ENCODE peak calls at places on chromosomes 3 and 15, in seven cellular contexts. K is endothelial cell, C is nephron progenitor cell, M is psoas muscle, P is glutamatergic neuron, E is upper lobe of right lung, F is HFFc6. V is an unnamed sample.

GRCh38 chr3:38120690-38121450 is 16.1 kb downstream of the ACAA1 start:
- DNase-seq in F (no peak), E (no peak), M (no peak), P (no peak), K (no peak), C (no peak), V (no peak)

GRCh38 chr15:48021336-48022086 is 99.3 kb upstream of the SLC24A5 start:
- DNase-seq in F (no peak), K (no peak), E (no peak), C (no peak), M (no peak), P (no peak), V (no peak)

GRCh38 chr3:25448750-25449684 is 21.0 kb downstream of the RARB start:
- DNase-seq in P (peak; percentile 20), C (no peak), M (peak; percentile 85), E (peak; percentile 86), F (peak; percentile 11), K (no peak), V (peak; percentile 86)

GRCh38 chr3:112635674-112636073 is 5.3 kb downstream of the CCDC80 start:
- DNase-seq in F (peak; percentile 92), M (no peak), P (no peak), K (no peak), E (no peak), C (no peak), V (peak; percentile 70)

GRCh38 chr3:161295325-161295724 is 74.2 kb downstream of the NMD3 start:
- DNase-seq in F (no peak), E (no peak), C (no peak), M (no peak), K (no peak), P (no peak), V (peak; percentile 76)

GRCh38 chr3:157393076-157393475 is 43.6 kb upstream of the PTX3 start:
- DNase-seq in K (no peak), P (no peak), M (no peak), F (no peak), E (no peak), C (no peak), V (no peak)

GRCh38 chr3:124298951-124299350 is 307.0 kb upstream of the ROPN1 start:
- DNase-seq in C (peak; percentile 28), E (no peak), M (no peak), K (no peak), P (no peak), F (no peak), V (no peak)

GRCh38 chr3:10804183-10804648 is 11.8 kb upstream of the SLC6A11 start:
- DNase-seq in P (no peak), K (no peak), M (no peak), F (no peak), E (no peak), C (no peak), V (no peak)

GRCh38 chr3:135762188-135762853 is 203.2 kb upstream of the PPP2R3A start:
- DNase-seq in F (no peak), C (no peak), E (no peak), K (no peak), P (peak; percentile 25), M (no peak), V (no peak)

GRCh38 chr3:37907906-37908305 is 46.2 kb downstream of the CTDSPL start:
- DNase-seq in E (no peak), F (no peak), C (no peak), K (no peak), M (no peak), P (no peak), V (peak; percentile 97)

GRCh38 chr3:126209741-126210140 is 29.4 kb upstream of the ALDH1L1 start:
- DNase-seq in P (no peak), C (no peak), F (no peak), E (no peak), K (no peak), M (no peak), V (no peak)

GRCh38 chr3:126213376-126214044 is 33.1 kb upstream of the ALDH1L1 start:
- DNase-seq in M (no peak), P (no peak), C (no peak), K (no peak), E (no peak), F (no peak), V (no peak)

GRCh38 chr3:126211569-126211968 is 31.2 kb upstream of the ALDH1L1 start:
- DNase-seq in M (no peak), P (no peak), E (no peak), C (no peak), K (no peak), F (no peak), V (no peak)

GRCh38 chr3:126212250-126212628 is 31.9 kb upstream of the ALDH1L1 start:
- DNase-seq in E (no peak), C (no peak), K (no peak), M (no peak), P (no peak), F (no peak), V (no peak)

GRCh38 chr3:126212629-126213375 is 32.4 kb upstream of the ALDH1L1 start:
- DNase-seq in P (peak; percentile 76), C (peak; percentile 78), F (peak; percentile 38), M (peak; percentile 50), K (peak; percentile 75), E (peak; percentile 75), V (peak; percentile 11)
- TF ChIP-seq CTCF in P (peak; percentile 28), C (peak; percentile 40), F (peak; percentile 73), M (peak; percentile 50), K (no peak), E (peak; percentile 36), V (peak; percentile 39)

GRCh38 chr3:85303156-85303555 is 344.4 kb downstream of the CADM2 start:
- DNase-seq in P (no peak), C (no peak), K (no peak), F (no peak), E (no peak), M (no peak), V (no peak)

GRCh38 chr3:85304360-85304964 is 345.7 kb downstream of the CADM2 start:
- DNase-seq in E (no peak), F (no peak), P (no peak), K (no peak), C (no peak), M (no peak), V (peak; percentile 1)
- TF ChIP-seq CTCF in E (no peak), F (peak; percentile 65), P (peak; percentile 67), K (peak; percentile 74), C (no peak), M (peak; percentile 24), V (peak; percentile 20)

GRCh38 chr3:55167586-55168317 is 239.9 kb upstream of the LRTM1 start:
- DNase-seq in P (no peak), K (no peak), M (no peak), F (peak; percentile 88), C (no peak), E (no peak), V (no peak)

GRCh38 chr3:55164876-55165275 is 237.0 kb upstream of the LRTM1 start:
- DNase-seq in C (no peak), M (no peak), K (no peak), P (no peak), F (peak; percentile 30), E (no peak), V (no peak)

GRCh38 chr3:55165704-55166103 is 237.8 kb upstream of the LRTM1 start:
- DNase-seq in P (no peak), C (no peak), F (no peak), M (no peak), K (no peak), E (no peak), V (no peak)

GRCh38 chr3:55165278-55165677 is 237.4 kb upstream of the LRTM1 start:
- DNase-seq in K (no peak), E (no peak), M (no peak), P (no peak), F (no peak), C (no peak), V (no peak)

DNA sequence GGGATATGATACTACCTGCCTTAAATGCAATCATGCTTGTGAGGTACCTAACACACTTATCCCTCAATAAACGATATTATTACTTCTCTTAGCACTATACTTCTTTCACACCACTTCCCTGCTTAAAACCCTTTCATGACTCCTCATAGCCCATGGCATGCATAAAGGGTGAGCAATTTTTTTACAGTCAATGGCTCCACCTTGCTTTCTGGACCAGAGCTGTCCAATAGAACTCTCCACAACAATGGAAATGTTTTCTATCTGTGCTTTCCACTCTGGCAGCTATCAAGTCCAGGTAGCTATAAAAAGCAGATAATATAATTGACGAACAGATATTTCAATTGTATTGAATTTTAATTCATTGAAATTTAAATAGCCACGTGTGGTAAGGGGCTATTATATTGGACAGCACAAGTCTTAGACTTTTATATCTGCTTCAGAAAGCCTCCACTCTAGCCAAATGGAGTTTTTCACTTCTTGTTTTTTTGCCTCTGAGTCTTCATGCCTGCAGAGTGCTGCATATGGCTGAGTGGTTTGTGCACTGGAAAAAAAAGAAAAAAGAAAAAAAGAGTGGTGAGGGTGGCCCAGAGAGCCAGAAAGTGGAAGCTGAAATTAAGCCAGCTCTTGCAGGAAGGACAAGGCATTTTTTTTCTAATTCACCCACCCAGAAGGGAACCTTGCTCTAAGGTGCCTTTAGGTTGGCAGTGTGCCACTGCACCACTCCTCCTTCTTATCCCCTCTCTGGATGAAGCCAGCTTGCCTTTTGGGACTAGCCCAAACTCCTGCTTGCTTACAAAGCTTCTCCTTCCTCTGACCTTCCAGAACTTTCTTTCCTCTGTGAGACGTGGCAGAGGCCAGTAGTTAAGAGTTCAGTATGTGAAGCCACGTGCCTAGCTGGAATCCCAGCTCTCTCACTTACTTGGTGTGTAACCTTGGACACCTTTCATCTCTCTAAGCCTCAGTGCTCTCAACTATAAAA is 239.0 kb upstream of the LRTM1 start:
- DNase-seq in E (no peak), F (peak; percentile 34), P (no peak), M (no peak), K (no peak), C (no peak), V (no peak)
- TF ChIP-seq CTCF in E (no peak), F (peak; percentile 27), P (no peak), M (no peak), K (no peak), C (no peak), V (no peak)

GRCh38 chr3:69433016-69433937 is 47.4 kb upstream of the FRMD4B start:
- DNase-seq in K (no peak), F (no peak), E (no peak), M (no peak), C (no peak), P (no peak), V (no peak)

GRCh38 chr3:69425249-69425648 is 39.4 kb upstream of the FRMD4B start:
- DNase-seq in C (peak; percentile 34), P (no peak), M (no peak), K (peak; percentile 46), E (no peak), F (peak; percentile 27), V (no peak)

GRCh38 chr3:69426291-69426690 is 40.4 kb upstream of the FRMD4B start:
- DNase-seq in C (no peak), P (no peak), E (no peak), F (no peak), M (no peak), K (no peak), V (no peak)

GRCh38 chr3:69426905-69427304 is 41.0 kb upstream of the FRMD4B start:
- DNase-seq in K (no peak), P (no peak), C (no peak), M (no peak), F (no peak), E (no peak), V (no peak)

DNA sequence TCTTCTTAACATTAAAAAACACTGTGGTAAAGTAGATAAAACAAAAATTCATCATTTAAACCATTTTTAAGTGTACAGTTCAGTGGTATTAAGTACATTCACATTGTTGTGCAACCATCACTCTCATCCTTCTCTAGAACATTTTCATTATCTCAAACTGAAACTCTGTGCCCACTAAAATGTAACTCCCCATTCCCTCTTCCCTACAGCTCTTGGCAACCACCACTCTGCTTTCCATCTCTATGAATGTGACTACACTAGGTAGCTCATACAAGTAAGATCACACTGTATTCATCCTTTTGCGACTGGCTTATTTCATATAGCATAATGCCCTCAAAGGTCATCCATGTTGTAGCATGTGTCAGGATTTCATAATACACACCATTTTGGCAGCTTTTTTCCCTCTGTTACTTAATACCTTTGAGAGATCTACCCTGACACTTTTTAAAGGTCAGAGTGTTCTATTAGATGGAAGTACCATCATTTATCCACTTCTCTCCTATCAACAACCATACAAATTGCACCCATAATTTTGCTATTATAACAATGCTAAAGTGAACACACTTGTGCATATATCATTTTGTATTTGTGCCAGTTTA is 42.9 kb upstream of the FRMD4B start:
- DNase-seq in K (no peak), P (no peak), E (no peak), M (no peak), C (no peak), F (no peak), V (no peak)
- TF ChIP-seq CTCF in K (no peak), P (no peak), E (no peak), M (no peak), C (no peak), F (no peak), V (no peak)